ENCODE peak calls at places on chromosomes 11 and 22, in ten cellular contexts. F is GM04504; R is A549; N is germinal center; Y is NCI-H2081; L is CD4-positive, CD25-positive, alpha-beta regulatory T cell; A is fibroblast of the aortic adventitia; I is upper lobe of right lung; K is CD4-positive, alpha-beta T cell; P is NCI-H1436. O is an unnamed sample.

GRCh38 chr11:123304828-123305530 is 109.9 kb upstream of the CLMP start:
- DNase-seq in N (peak; percentile 11), Y (peak; percentile 51), A (no peak), P (no peak), R (no peak), I (no peak), L (no peak), F (no peak), K (no peak), O (no peak)

GRCh38 chr11:63243533-63243932 is at the start of gene SLC22A25:
- DNase-seq in F (no peak), L (no peak), P (no peak), R (no peak), K (no peak), I (peak; percentile 69), N (no peak), Y (no peak), A (peak; percentile 22), O (no peak)

GRCh38 chr11:63762662-63763505 is 5.7 kb downstream of the ZFTA start:
- DNase-seq in Y (peak; percentile 67), K (no peak), F (no peak), P (no peak), L (no peak), N (no peak), A (peak; percentile 32), I (no peak), R (no peak), O (no peak)

GRCh38 chr11:102469196-102469821 is 16.7 kb upstream of the TMEM123 start:
- DNase-seq in I (no peak), A (peak; percentile 53), P (no peak), N (no peak), F (peak; percentile 9), L (no peak), K (no peak), Y (no peak), R (no peak), O (no peak)

GRCh38 chr11:100776212-100776896 is 89.3 kb downstream of the ARHGAP42 start:
- DNase-seq in F (no peak), K (no peak), Y (no peak), I (no peak), R (peak; percentile 96), N (no peak), P (no peak), L (no peak), A (no peak), O (no peak)

GRCh38 chr11:93193721-93194120 is 4.1 kb downstream of the SLC36A4 start:
- DNase-seq in K (no peak), R (no peak), L (no peak), N (no peak), Y (no peak), I (no peak), F (no peak), A (no peak), P (no peak), O (no peak)

GRCh38 chr22:41619979-41620645 is 731 bp downstream of the DESI1 start:
- DNase-seq in Y (peak; percentile 49), N (peak; percentile 61), P (peak; percentile 29), A (no peak), L (peak; percentile 56), I (peak; percentile 75), K (peak; percentile 15), F (no peak), R (no peak), O (peak; percentile 22)

GRCh38 chr11:3148255-3148989 is 16.7 kb downstream of the OSBPL5 start:
- DNase-seq in F (no peak), N (no peak), R (no peak), I (no peak), A (no peak), Y (no peak), K (no peak), P (no peak), L (no peak), O (no peak)

GRCh38 chr11:9003573-9004309 is at the start of gene NRIP3:
- DNase-seq in I (peak; percentile 84), F (no peak), L (peak; percentile 70), Y (peak; percentile 64), N (peak; percentile 74), A (peak; percentile 53), P (peak; percentile 54), K (peak; percentile 70), R (peak; percentile 48), O (peak; percentile 78)

GRCh38 chr11:102201776-102202175 is 91.5 kb downstream of the YAP1 start:
- DNase-seq in R (no peak), L (no peak), N (no peak), A (no peak), Y (no peak), K (no peak), I (no peak), P (no peak), F (no peak), O (no peak)

GRCh38 chr11:112694244-112694643 is 267.0 kb upstream of the NCAM1 start:
- DNase-seq in P (no peak), A (no peak), Y (no peak), I (no peak), L (no peak), K (no peak), F (no peak), N (no peak), R (no peak), O (no peak)

GRCh38 chr11:19766206-19766605 is 53.6 kb downstream of the NAV2 start:
- DNase-seq in L (no peak), P (no peak), F (no peak), R (no peak), N (no peak), K (no peak), Y (no peak), I (no peak), A (peak; percentile 27), O (no peak)

GRCh38 chr11:2092956-2093412 is 46.2 kb downstream of the IGF2 start:
- DNase-seq in K (peak; percentile 61), A (peak; percentile 33), P (peak; percentile 29), F (no peak), I (peak; percentile 90), N (no peak), Y (peak; percentile 93), R (no peak), L (peak; percentile 35), O (peak; percentile 69)

GRCh38 chr22:17368727-17369552 is at the start of gene CECR2:
- DNase-seq in F (no peak), R (peak; percentile 21), L (no peak), A (no peak), P (peak; percentile 35), K (no peak), Y (no peak), N (peak; percentile 7), I (peak; percentile 86), O (no peak)

GRCh38 chr11:74679513-74679865 is 51.7 kb downstream of the CHRDL2 start:
- DNase-seq in Y (no peak), R (no peak), N (no peak), K (no peak), L (no peak), I (no peak), F (no peak), P (no peak), A (no peak), O (no peak)

GRCh38 chr11:111836162-111836561 is 35.2 kb downstream of the ALG9 start:
- DNase-seq in F (no peak), A (no peak), R (no peak), P (no peak), K (no peak), I (no peak), Y (no peak), N (no peak), L (no peak), O (no peak)

GRCh38 chr11:26688701-26689100 is 33.2 kb downstream of the SLC5A12 start:
- DNase-seq in Y (no peak), N (no peak), I (no peak), A (no peak), R (no peak), P (no peak), F (no peak), L (no peak), K (no peak), O (no peak)

GRCh38 chr11:12761029-12761428 is 86.8 kb downstream of the TEAD1 start:
- DNase-seq in Y (no peak), N (no peak), R (peak; percentile 50), F (no peak), A (peak; percentile 34), I (no peak), L (no peak), K (no peak), P (no peak), O (no peak)

GRCh38 chr11:79082920-79083319 is 357.9 kb downstream of the TENM4 start:
- DNase-seq in N (no peak), Y (no peak), K (no peak), L (no peak), I (no peak), P (no peak), F (no peak), A (no peak), R (no peak), O (no peak)

GRCh38 chr11:7672960-7673723 is at the start of gene CYB5R2:
- DNase-seq in N (peak; percentile 23), L (no peak), F (no peak), Y (no peak), K (no peak), P (no peak), I (peak; percentile 86), A (peak; percentile 53), R (peak; percentile 38), O (no peak)

GRCh38 chr11:107018902-107019493 is 722 bp upstream of the GUCY1A2 start:
- DNase-seq in Y (peak; percentile 45), R (peak; percentile 32), L (no peak), I (peak; percentile 77), K (no peak), F (no peak), P (no peak), A (peak; percentile 59), N (peak; percentile 7), O (no peak)

GRCh38 chr11:16993495-16993894 is 20.7 kb downstream of the PLEKHA7 start:
- DNase-seq in Y (no peak), K (no peak), P (no peak), A (no peak), N (no peak), F (no peak), L (no peak), R (no peak), I (no peak), O (no peak)

GRCh38 chr11:35012467-35013191 is 96.2 kb downstream of the PDHX start:
- DNase-seq in R (no peak), A (no peak), I (no peak), K (no peak), P (no peak), Y (no peak), L (peak; percentile 75), N (no peak), F (no peak), O (no peak)

GRCh38 chr22:44182591-44183588 is 2.2 kb downstream of the PARVG start:
- DNase-seq in K (peak; percentile 11), I (peak; percentile 85), A (no peak), P (no peak), L (peak; percentile 81), N (peak; percentile 39), F (no peak), Y (no peak), R (no peak), O (peak; percentile 34)

GRCh38 chr11:130037881-130038601 is 31.7 kb upstream of the APLP2 start:
- DNase-seq in R (no peak), F (no peak), Y (no peak), P (no peak), I (no peak), A (no peak), L (no peak), K (no peak), N (no peak), O (no peak)

GRCh38 chr22:42796081-42796480 is 61.0 kb downstream of the ARFGAP3 start:
- DNase-seq in N (no peak), L (no peak), A (no peak), P (no peak), F (no peak), K (no peak), R (no peak), I (peak; percentile 40), Y (no peak), O (no peak)

GRCh38 chr11:44861829-44862545 is 88.7 kb downstream of the TP53I11 start:
- DNase-seq in P (no peak), K (peak; percentile 53), A (peak; percentile 97), Y (no peak), I (peak; percentile 75), F (peak; percentile 96), N (peak; percentile 42), L (peak; percentile 71), R (peak; percentile 94), O (peak; percentile 55)

GRCh38 chr11:65047581-65048422 is 6.8 kb downstream of the SAC3D1 start:
- DNase-seq in F (no peak), Y (no peak), P (no peak), I (no peak), K (no peak), L (peak; percentile 47), R (no peak), N (peak; percentile 42), A (no peak), O (peak; percentile 17)